ENCODE peak calls at places on chromosome 15, in four cellular contexts. One of them, this sample, is unnamed. For H3K9me3, the result is how much of the 10 kb centered on the place peaks cover.

GRCh38 chr15:101189341-101189679 is 62.5 kb downstream of the CHSY1 start:
- DNase-seq in transverse colon: no peak
- DNase-seq in heart left ventricle: no peak
- DNase-seq in adrenal gland: no peak
- DNase-seq in this sample: no peak

GRCh38 chr15:41570764-41571163 is 11.8 kb downstream of the TYRO3 start:
- DNase-seq in transverse colon: no peak
- DNase-seq in heart left ventricle: no peak
- DNase-seq in adrenal gland: no peak
- DNase-seq in this sample: no peak

GRCh38 chr15:59948924-59949613 is 55.0 kb upstream of the FOXB1 start:
- DNase-seq in transverse colon: no peak
- DNase-seq in heart left ventricle: no peak
- DNase-seq in adrenal gland: no peak
- DNase-seq in this sample: no peak

GRCh38 chr15:69574506-69574905 is 121.9 kb downstream of the RPLP1 start:
- DNase-seq in transverse colon: no peak
- DNase-seq in heart left ventricle: no peak
- DNase-seq in adrenal gland: no peak
- DNase-seq in this sample: no peak

GRCh38 chr15:62858343-62858742 is 184.2 kb upstream of the TPM1 start:
- DNase-seq in transverse colon: no peak
- DNase-seq in heart left ventricle: no peak
- DNase-seq in adrenal gland: no peak
- DNase-seq in this sample: no peak

GRCh38 chr15:84752700-84753099 is 4.3 kb downstream of the ZNF592 start:
- DNase-seq in transverse colon: no peak
- DNase-seq in heart left ventricle: no peak
- DNase-seq in adrenal gland: no peak
- DNase-seq in this sample: no peak

GRCh38 chr15:71313806-71314205 is 198.5 kb downstream of the THSD4 start:
- DNase-seq in transverse colon: no peak
- DNase-seq in heart left ventricle: no peak
- DNase-seq in adrenal gland: no peak
- DNase-seq in this sample: no peak

GRCh38 chr15:80309769-80310384 is 57.9 kb upstream of the CTXND1 start:
- DNase-seq in transverse colon: no peak
- DNase-seq in heart left ventricle: no peak
- DNase-seq in adrenal gland: peak
- DNase-seq in this sample: no peak

GRCh38 chr15:64930778-64931240 is 19.1 kb downstream of the ANKDD1A start:
- DNase-seq in transverse colon: no peak
- DNase-seq in heart left ventricle: no peak
- DNase-seq in adrenal gland: peak
- DNase-seq in this sample: no peak

GRCh38 chr15:71748327-71748726 is 62.0 kb upstream of the NR2E3 start:
- DNase-seq in transverse colon: no peak
- DNase-seq in heart left ventricle: no peak
- DNase-seq in adrenal gland: no peak
- DNase-seq in this sample: no peak

GRCh38 chr15:39580630-39581500 is at the start of gene THBS1:
- DNase-seq in transverse colon: peak
- DNase-seq in heart left ventricle: peak
- DNase-seq in adrenal gland: peak
- DNase-seq in this sample: peak

GRCh38 chr15:39582977-39583585 is 2.2 kb downstream of the THBS1 start:
- DNase-seq in transverse colon: no peak
- DNase-seq in heart left ventricle: no peak
- DNase-seq in adrenal gland: no peak
- DNase-seq in this sample: no peak

GRCh38 chr15:39580117-39580629 is 706 bp upstream of the THBS1 start:
- DNase-seq in transverse colon: peak
- DNase-seq in heart left ventricle: peak
- DNase-seq in adrenal gland: peak
- DNase-seq in this sample: peak

GRCh38 chr15:39582286-39582976 is 1.6 kb downstream of the THBS1 start:
- DNase-seq in transverse colon: peak
- DNase-seq in heart left ventricle: no peak
- DNase-seq in adrenal gland: peak
- DNase-seq in this sample: no peak

GRCh38 chr15:39581501-39582285 is 814 bp downstream of the THBS1 start:
- DNase-seq in transverse colon: peak
- DNase-seq in heart left ventricle: peak
- DNase-seq in adrenal gland: peak
- DNase-seq in this sample: peak
- TF ChIP-seq CTCF in transverse colon: peak
- TF ChIP-seq CTCF in heart left ventricle: peak
- TF ChIP-seq CTCF in adrenal gland: no peak
- TF ChIP-seq CTCF in this sample: peak

GRCh38 chr15:95495033-95495541 is 835.4 kb upstream of the NR2F2 start:
- DNase-seq in transverse colon: no peak
- DNase-seq in heart left ventricle: no peak
- DNase-seq in adrenal gland: no peak
- DNase-seq in this sample: no peak
- TF ChIP-seq POLR2A in transverse colon: no peak
- TF ChIP-seq POLR2A in heart left ventricle: no peak
- TF ChIP-seq POLR2A in adrenal gland: no peak
- TF ChIP-seq POLR2A in this sample: no peak

DNA sequence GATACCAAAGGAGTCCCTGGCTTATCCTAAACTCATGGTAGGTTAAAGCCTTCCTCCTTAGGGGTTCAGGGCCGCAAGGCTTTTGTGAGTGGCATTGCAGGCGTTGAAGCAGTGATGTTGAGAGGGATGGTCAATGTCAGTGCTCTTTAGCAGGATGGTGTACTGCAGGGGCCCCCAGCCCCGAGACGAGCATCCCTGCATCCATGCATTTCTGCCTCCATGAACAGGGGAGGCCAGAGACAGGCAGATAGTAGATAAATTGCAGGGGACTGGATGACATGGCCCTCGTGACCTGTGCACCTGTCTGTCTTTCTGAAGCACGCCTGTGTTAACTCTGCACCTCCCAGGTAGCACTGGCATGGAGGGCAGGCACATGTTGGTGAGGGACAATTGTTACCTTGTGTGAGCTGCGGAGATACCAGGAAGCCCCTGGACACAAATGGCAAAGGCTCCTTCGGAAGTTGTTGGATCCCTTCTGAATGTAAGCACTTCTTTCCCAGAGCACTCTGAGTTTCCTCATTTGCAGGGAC is 133.5 kb downstream of the SNRPN start:
- DNase-seq in transverse colon: no peak
- DNase-seq in heart left ventricle: no peak
- DNase-seq in adrenal gland: peak
- DNase-seq in this sample: no peak
- H3K9me3 ChIP-seq in transverse colon: under half
- H3K9me3 ChIP-seq in heart left ventricle: under half
- H3K9me3 ChIP-seq in adrenal gland: under half
- H3K9me3 ChIP-seq in this sample: under half

DNA sequence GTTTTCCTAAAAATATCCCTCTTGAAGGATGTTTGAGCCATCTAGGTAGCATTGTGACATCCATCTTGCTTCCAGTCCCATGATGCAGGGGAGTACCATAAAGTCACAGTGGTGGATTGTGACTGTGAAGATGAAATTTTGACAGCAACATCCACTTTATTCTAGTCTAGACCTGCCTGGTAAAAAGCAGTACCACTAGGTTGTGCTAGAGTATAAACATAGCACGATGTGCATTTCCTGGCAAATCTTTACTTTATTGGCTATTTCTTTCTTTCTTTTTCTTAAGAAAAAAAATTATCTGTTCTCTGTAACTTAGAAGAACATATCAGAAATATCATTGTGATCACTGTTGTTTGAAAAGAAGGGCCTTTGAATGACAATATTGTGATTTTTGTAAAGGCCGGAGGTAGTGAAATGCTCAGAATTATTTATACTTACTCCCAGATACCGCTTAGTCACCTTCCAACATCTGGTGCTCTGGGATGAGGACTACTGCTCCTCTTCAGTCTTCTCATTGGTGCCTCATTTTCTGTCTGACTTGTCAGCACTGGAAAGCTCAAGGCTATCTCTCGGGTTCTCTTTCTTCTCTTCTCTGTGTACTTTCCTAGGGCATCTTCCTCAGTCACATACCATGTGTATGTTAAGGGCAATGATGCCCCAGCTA is 35.6 kb downstream of the AGBL1 start:
- DNase-seq in transverse colon: no peak
- DNase-seq in heart left ventricle: no peak
- DNase-seq in adrenal gland: no peak
- DNase-seq in this sample: no peak
- TF ChIP-seq CTCF in transverse colon: no peak
- TF ChIP-seq CTCF in heart left ventricle: no peak
- TF ChIP-seq CTCF in adrenal gland: no peak
- TF ChIP-seq CTCF in this sample: no peak

GRCh38 chr15:34367128-34368081 is at the start of gene LPCAT4:
- DNase-seq in transverse colon: peak
- DNase-seq in heart left ventricle: peak
- DNase-seq in adrenal gland: peak
- DNase-seq in this sample: peak
- TF ChIP-seq POLR2A in transverse colon: peak
- TF ChIP-seq POLR2A in heart left ventricle: peak
- TF ChIP-seq POLR2A in adrenal gland: peak
- TF ChIP-seq POLR2A in this sample: peak

GRCh38 chr15:21262851-21263400 is 177.4 kb downstream of the POTEB3 start:
- DNase-seq in transverse colon: no peak
- DNase-seq in heart left ventricle: no peak
- DNase-seq in adrenal gland: no peak
- DNase-seq in this sample: no peak
- H3K9me3 ChIP-seq in transverse colon: under half
- H3K9me3 ChIP-seq in heart left ventricle: under half
- H3K9me3 ChIP-seq in adrenal gland: under half
- H3K9me3 ChIP-seq in this sample: under half

DNA sequence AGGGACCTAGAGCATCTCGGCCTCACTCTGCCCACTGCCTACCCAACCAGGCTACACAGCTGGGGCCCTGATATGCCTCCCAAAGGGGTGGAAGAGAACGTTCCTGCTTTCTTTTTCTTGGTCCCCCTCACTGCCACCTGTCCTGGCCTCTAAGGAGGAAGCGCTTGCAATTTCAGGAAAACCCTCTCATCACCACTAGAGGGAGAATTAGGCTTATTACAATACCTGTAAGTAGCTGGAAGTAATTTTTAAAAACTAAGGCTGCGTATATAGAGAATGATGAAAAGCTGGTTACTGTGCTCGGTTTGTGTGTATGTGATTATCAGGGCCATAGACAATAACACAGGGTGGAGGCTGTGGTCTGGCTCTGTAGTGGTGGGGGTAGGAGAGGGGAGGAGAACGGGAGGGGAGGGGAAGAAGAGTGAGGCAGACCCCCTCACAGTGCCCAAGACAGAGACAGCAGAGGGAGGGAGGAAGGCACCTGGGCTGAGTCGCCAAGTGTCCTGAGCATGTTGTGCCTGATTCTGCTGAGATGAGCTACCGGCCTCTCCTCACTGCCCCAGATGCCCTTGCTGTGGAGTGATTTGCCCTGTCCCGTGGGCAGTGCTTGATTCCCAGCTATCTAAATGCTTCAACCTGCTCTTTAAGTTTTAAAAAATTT is 3.3 kb downstream of the GABRG3 start:
- DNase-seq in transverse colon: no peak
- DNase-seq in heart left ventricle: no peak
- DNase-seq in adrenal gland: no peak
- DNase-seq in this sample: no peak
- TF ChIP-seq CTCF in transverse colon: no peak
- TF ChIP-seq CTCF in heart left ventricle: peak
- TF ChIP-seq CTCF in adrenal gland: no peak
- TF ChIP-seq CTCF in this sample: no peak

This sample was measured in tibial nerve.